ENCODE peak calls at places on chromosomes 11 and 22, in five cellular contexts. R, T, U, Q and M are unnamed samples.
A peak's percentile ranks its signal among the peaks of the same experiment; 100 is the strongest.

GRCh38 chr11:130601141-130601540 is 152.7 kb downstream of the ADAMTS15 start:
- DNase-seq in R (peak; percentile 15), T (no peak), U (no peak), Q (no peak), M (no peak)

GRCh38 chr11:46894506-46894905 is 23.8 kb downstream of the LRP4 start:
- DNase-seq in R (no peak), T (no peak), U (no peak), Q (no peak), M (no peak)

GRCh38 chr11:65642014-65642671 is 4.2 kb downstream of the SIPA1 start:
- DNase-seq in R (no peak), T (no peak), U (no peak), Q (no peak), M (no peak)

GRCh38 chr22:19524170-19525115 is at the start of gene CLDN5:
- DNase-seq in R (no peak), T (no peak), U (no peak), Q (no peak), M (no peak)

GRCh38 chr11:28738549-28738948 is 630.4 kb downstream of the METTL15 start:
- DNase-seq in R (no peak), T (no peak), U (no peak), Q (no peak), M (no peak)

GRCh38 chr11:105377870-105378269 is 232.0 kb upstream of the GRIA4 start:
- DNase-seq in R (no peak), T (no peak), U (no peak), Q (no peak), M (no peak)

GRCh38 chr22:23774922-23775436 is 2.3 kb downstream of the MMP11 start:
- DNase-seq in R (no peak), T (no peak), U (no peak), Q (no peak), M (no peak)

GRCh38 chr22:42918500-42918899 is 61.4 kb upstream of the ARFGAP3 start:
- DNase-seq in R (no peak), T (no peak), U (no peak), Q (no peak), M (no peak)

GRCh38 chr11:1218256-1218787 is 4.5 kb upstream of the MUC5B start:
- DNase-seq in R (no peak), T (no peak), U (no peak), Q (peak; percentile 80), M (no peak)

GRCh38 chr11:103806130-103806900 is 230.1 kb upstream of the DDI1 start:
- DNase-seq in R (no peak), T (no peak), U (no peak), Q (no peak), M (peak; percentile 92)

GRCh38 chr11:78812513-78813293 is 238.0 kb upstream of the NARS2 start:
- DNase-seq in R (no peak), T (no peak), U (no peak), Q (no peak), M (no peak)

GRCh38 chr11:122977455-122978302 is 4.0 kb downstream of the BSX start:
- DNase-seq in R (no peak), T (no peak), U (no peak), Q (no peak), M (no peak)

GRCh38 chr11:65862191-65862735 is 2.0 kb downstream of the MUS81 start:
- DNase-seq in R (no peak), T (no peak), U (peak; percentile 15), Q (no peak), M (no peak)

GRCh38 chr11:82791779-82792178 is 58.1 kb upstream of the FAM181B start:
- DNase-seq in R (no peak), T (no peak), U (no peak), Q (no peak), M (no peak)

GRCh38 chr11:68552542-68552941 is 92.0 kb downstream of the PPP6R3 start:
- DNase-seq in R (no peak), T (no peak), U (no peak), Q (no peak), M (no peak)

GRCh38 chr22:43053176-43053575 is 36.0 kb downstream of the TTLL1 start:
- DNase-seq in R (no peak), T (no peak), U (no peak), Q (no peak), M (no peak)

GRCh38 chr22:39616781-39617180 is 46.2 kb downstream of the CACNA1I start:
- DNase-seq in R (no peak), T (no peak), U (no peak), Q (no peak), M (no peak)

GRCh38 chr22:17562906-17563870 is at the start of gene SLC25A18:
- DNase-seq in R (peak; percentile 51), T (peak; percentile 53), U (no peak), Q (no peak), M (peak; percentile 25)

GRCh38 chr11:1022411-1022810 is 14.1 kb downstream of the MUC6 start:
- DNase-seq in R (no peak), T (no peak), U (no peak), Q (no peak), M (no peak)

GRCh38 chr11:88695701-88696414 is 358.3 kb upstream of the CTSC start:
- DNase-seq in R (no peak), T (no peak), U (no peak), Q (no peak), M (no peak)

GRCh38 chr11:16963316-16963876 is 50.8 kb downstream of the PLEKHA7 start:
- DNase-seq in R (no peak), T (no peak), U (no peak), Q (no peak), M (no peak)

GRCh38 chr22:45918455-45919370 is 58.2 kb downstream of the WNT7B start:
- DNase-seq in R (no peak), T (no peak), U (peak; percentile 65), Q (no peak), M (no peak)

GRCh38 chr22:18988958-18989357 is 52.9 kb upstream of the PRODH start:
- DNase-seq in R (no peak), T (no peak), U (no peak), Q (no peak), M (no peak)

DNA sequence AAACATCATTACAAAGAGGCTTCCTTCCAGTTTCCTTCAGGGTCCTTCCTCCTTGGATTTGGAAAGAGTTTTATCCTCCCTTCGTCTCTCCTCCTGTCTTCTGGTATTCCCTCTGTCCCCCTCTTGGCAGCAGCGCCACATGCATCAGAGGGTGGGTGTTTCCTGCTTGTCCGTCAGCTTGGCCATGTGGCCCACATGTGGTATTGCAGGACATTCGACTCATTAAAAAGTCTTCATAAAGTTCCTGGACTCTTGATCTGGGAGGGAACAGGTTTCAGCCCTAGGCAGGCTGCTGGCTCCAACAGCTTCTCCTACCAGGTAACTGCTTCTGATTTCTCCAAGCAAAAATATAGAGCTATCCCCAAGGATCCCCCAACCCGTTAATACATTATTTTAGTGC is 189.8 kb downstream of the CSNK2A3 start:
- DNase-seq in R (no peak), T (peak; percentile 17), U (no peak), Q (no peak), M (no peak)
- TF ChIP-seq CTCF in R (no peak), T (no peak), U (no peak), Q (no peak), M (peak; percentile 30)

DNA sequence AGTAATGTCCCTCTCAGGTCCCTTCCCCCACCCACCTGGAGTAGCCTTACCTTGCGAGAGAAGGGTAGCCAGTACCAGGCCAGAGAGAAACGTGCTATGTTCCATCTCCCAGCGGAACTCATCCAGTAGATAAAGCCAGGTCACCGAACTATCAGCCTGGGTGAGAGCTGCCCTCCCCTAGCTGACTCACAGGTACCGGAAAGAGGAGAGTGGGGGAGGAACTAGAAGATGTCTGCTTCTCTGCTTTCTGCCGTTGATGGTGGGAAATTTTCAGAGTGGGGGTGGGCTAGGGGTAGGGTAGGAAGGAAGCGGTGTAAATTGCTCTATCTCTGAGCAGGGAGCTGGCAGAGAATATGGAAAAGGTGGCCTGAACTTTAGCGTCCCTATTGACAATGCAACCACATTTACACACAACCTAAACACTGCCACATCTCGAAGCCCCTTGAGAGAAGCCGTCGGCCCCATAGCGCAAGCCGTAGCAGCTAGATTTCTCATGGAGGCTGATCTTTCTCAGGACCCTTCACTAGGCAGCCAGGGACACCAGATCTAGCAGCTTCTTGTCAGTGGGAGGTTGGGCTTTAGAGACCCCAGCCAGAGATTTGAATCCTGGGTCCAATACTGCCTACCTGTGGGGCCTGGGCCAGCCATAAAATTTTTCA is at the start of gene CD3D:
- DNase-seq in R (no peak), T (peak; percentile 20), U (no peak), Q (no peak), M (no peak)
- H3K4me3 ChIP-seq in R (no peak within 1 kb of the TSS), T (no peak within 1 kb of the TSS), U (no peak within 1 kb of the TSS), Q (peak within 1 kb of the TSS; percentile 9), M (no peak within 1 kb of the TSS)

GRCh38 chr22:41812805-41813545 is 12.5 kb downstream of the CCDC134 start:
- DNase-seq in R (no peak), T (no peak), U (no peak), Q (no peak), M (no peak)

GRCh38 chr22:41805639-41806038 is 5.2 kb downstream of the CCDC134 start:
- DNase-seq in R (no peak), T (no peak), U (no peak), Q (no peak), M (no peak)

GRCh38 chr22:41808400-41808799 is 7.9 kb downstream of the CCDC134 start:
- DNase-seq in R (no peak), T (no peak), U (no peak), Q (no peak), M (no peak)

GRCh38 chr22:41813726-41814410 is 13.4 kb downstream of the CCDC134 start:
- DNase-seq in R (no peak), T (no peak), U (no peak), Q (no peak), M (no peak)

GRCh38 chr22:41810022-41810421 is 9.5 kb downstream of the CCDC134 start:
- DNase-seq in R (no peak), T (no peak), U (no peak), Q (no peak), M (no peak)
- TF ChIP-seq CTCF in R (no peak), T (no peak), U (no peak), Q (no peak), M (no peak)

GRCh38 chr11:87037450-87038234 is at the start of gene TMEM135:
- DNase-seq in R (peak; percentile 92), T (peak; percentile 94), U (peak; percentile 92), Q (peak; percentile 98), M (peak; percentile 56)

GRCh38 chr11:87039371-87039770 is 1.6 kb downstream of the TMEM135 start:
- DNase-seq in R (no peak), T (no peak), U (no peak), Q (no peak), M (no peak)

GRCh38 chr11:87038235-87038960 is 664 bp downstream of the TMEM135 start:
- DNase-seq in R (no peak), T (no peak), U (no peak), Q (no peak), M (no peak)

GRCh38 chr11:87035976-87036583 is 1.7 kb upstream of the TMEM135 start:
- DNase-seq in R (no peak), T (no peak), U (no peak), Q (no peak), M (no peak)

GRCh38 chr11:87036756-87037449 is 831 bp upstream of the TMEM135 start:
- DNase-seq in R (no peak), T (peak; percentile 76), U (no peak), Q (peak; percentile 51), M (no peak)
- H3K4me3 ChIP-seq in R (peak overlapping the region; percentile 53), T (peak overlapping the region; percentile 93), U (peak overlapping the region; percentile 68), Q (peak overlapping the region; percentile 62), M (peak overlapping the region; percentile 86)

GRCh38 chr11:69704508-69705245 is 855 bp upstream of the FGF19 start:
- DNase-seq in R (no peak), T (no peak), U (no peak), Q (no peak), M (no peak)
- TF ChIP-seq CTCF in R (no peak), T (no peak), U (peak; percentile 12), Q (peak; percentile 35), M (peak; percentile 52)